ENCODE peak calls at places on chromosomes 3 and 15, in six cellular contexts. F, Z, R, S, Q and G are unnamed samples. For H3K27me3 and H3K4me1, the result is how much of the 10 kb centered on the place peaks cover.

GRCh38 chr15:27250223-27250622 is 279.2 kb downstream of the GABRG3 start:
- DNase-seq in F (no peak), R (no peak), Z (no peak), S (no peak), Q (no peak), G (no peak)

GRCh38 chr3:70352215-70352614 is 39.8 kb upstream of the MDFIC2 start:
- DNase-seq in R (no peak), S (no peak), Z (no peak), F (no peak), Q (no peak), G (no peak)

GRCh38 chr15:88834211-88834812 is 31.1 kb downstream of the ACAN start:
- DNase-seq in S (peak), Q (no peak), Z (peak), F (peak), R (peak), G (no peak)

GRCh38 chr3:167184511-167184910 is 195.6 kb downstream of the ZBBX start:
- DNase-seq in S (no peak), Z (no peak), F (no peak), Q (no peak), R (no peak), G (no peak)

GRCh38 chr15:75356006-75356405 is 9.2 kb downstream of the NEIL1 start:
- DNase-seq in Q (no peak), S (no peak), R (no peak), Z (no peak), F (no peak), G (no peak)

GRCh38 chr3:41464401-41464800 is 265.1 kb downstream of the CTNNB1 start:
- DNase-seq in Q (no peak), F (no peak), S (no peak), R (peak), Z (no peak), G (no peak)

GRCh38 chr15:72375501-72375845 is 341 bp downstream of the HEXA start:
- DNase-seq in Q (no peak), F (no peak), Z (no peak), S (no peak), R (no peak), G (no peak)

GRCh38 chr3:120622870-120623718 is 27.0 kb downstream of the NDUFB4 start:
- DNase-seq in S (no peak), Z (no peak), R (peak), F (no peak), Q (peak), G (peak)

GRCh38 chr15:27707216-27707710 is 391.9 kb downstream of the OCA2 start:
- DNase-seq in Q (no peak), S (no peak), Z (no peak), R (no peak), F (no peak), G (no peak)

GRCh38 chr3:39021465-39022274 is 30.1 kb downstream of the SCN11A start:
- DNase-seq in S (no peak), Z (no peak), Q (no peak), R (no peak), F (no peak), G (no peak)

GRCh38 chr3:46987485-46988401 is 8.3 kb downstream of the NBEAL2 start:
- DNase-seq in F (peak), Z (no peak), R (no peak), S (no peak), Q (no peak), G (no peak)

GRCh38 chr3:17638351-17638750 is 104.1 kb downstream of the TBC1D5 start:
- DNase-seq in F (no peak), Q (no peak), R (peak), S (no peak), Z (no peak), G (no peak)

GRCh38 chr3:148882288-148882687 is 17.2 kb downstream of the CPA3 start:
- DNase-seq in Z (no peak), F (no peak), S (peak), Q (no peak), R (peak), G (no peak)
- H3K27me3 ChIP-seq in Z (under half), F (under half), S (under half), Q (under half), R (under half), G (under half)

GRCh38 chr3:129893616-129894070 is at the start of gene TMCC1:
- DNase-seq in Q (peak), F (peak), Z (peak), R (peak), S (peak), G (peak)
- H3K4me1 ChIP-seq in Q (under half), F (under half), Z (under half), R (under half), S (under half), G (under half)

GRCh38 chr3:64214002-64214696 is 11.1 kb downstream of the PRICKLE2 start:
- DNase-seq in S (peak), Q (peak), R (peak), F (peak), Z (no peak), G (no peak)
- H3K4me3 ChIP-seq in S (peak), Q (peak), R (peak), F (no peak), Z (peak), G (no peak)

DNA sequence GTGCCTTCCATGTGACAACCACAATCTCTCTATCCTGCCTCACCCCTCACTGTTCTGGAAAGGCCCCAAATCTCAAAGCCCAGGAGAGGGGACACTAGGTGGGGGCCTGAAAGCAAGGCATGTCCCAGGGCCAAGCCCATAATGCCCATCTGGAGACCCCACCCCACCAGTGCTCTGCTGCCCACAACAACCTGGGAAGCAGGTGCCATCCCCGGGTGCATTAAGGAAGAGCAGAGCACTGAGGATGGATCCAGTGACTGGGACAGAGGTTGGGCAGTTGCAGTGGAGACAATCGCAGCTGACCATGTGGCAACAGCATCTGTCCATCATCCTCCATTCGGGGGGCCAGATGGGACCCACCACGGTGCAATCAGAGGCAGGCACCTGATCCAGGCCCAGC is 106.2 kb upstream of the PRR20G start:
- DNase-seq in F (no peak), S (no peak), Z (no peak), Q (no peak), R (no peak), G (no peak)
- H3K27me3 ChIP-seq in F (under half), S (under half), Z (under half), Q (under half), R (under half), G (under half)

DNA sequence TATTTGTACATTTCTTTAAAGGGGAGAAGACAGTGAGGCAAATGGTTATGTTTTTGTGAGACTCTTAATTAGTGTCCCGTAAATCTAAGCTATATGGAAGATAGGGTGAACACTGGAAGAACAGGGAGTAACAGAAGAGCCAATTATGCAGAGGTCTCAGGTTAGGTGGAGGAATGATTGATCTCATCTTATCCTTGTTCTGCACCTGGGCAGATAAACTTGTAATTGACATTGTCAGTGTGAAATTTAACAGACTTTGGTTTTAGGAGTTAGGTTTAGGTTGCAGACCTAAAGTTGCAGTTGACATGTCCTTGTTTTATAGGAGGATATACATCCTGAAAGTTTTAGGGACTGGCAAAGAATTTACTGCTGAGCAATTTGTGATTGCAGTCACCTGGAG is 3.1 kb upstream of the TWF2 start:
- DNase-seq in R (no peak), Q (no peak), S (no peak), Z (no peak), F (no peak), G (no peak)
- H3K4me1 ChIP-seq in R (half or more), Q (under half), S (under half), Z (under half), F (under half), G (under half)

DNA sequence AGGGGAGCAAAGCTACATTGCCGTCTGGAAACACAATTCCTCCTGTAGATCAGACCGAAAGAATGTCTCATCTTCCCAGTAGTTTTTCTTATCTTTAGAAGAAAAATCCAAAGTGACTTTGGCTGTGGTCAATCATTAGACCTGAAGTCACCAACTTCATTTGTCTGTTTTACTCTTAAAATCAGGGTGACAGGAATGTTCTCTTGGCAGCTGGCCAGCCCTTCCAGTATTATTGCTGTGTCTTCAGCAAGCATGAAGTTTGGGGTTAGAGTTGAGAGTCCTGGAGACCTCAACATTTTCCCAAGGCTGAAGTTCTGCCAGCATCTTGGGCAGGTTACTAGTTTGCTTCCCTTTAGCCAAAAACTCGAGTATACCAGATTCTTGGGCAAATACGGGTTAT is 32.5 kb downstream of the RSL24D1 start:
- DNase-seq in S (no peak), F (no peak), Z (no peak), R (no peak), Q (no peak), G (no peak)
- H3K4me3 ChIP-seq in S (no peak), F (no peak), Z (no peak), R (no peak), Q (no peak), G (no peak)

DNA sequence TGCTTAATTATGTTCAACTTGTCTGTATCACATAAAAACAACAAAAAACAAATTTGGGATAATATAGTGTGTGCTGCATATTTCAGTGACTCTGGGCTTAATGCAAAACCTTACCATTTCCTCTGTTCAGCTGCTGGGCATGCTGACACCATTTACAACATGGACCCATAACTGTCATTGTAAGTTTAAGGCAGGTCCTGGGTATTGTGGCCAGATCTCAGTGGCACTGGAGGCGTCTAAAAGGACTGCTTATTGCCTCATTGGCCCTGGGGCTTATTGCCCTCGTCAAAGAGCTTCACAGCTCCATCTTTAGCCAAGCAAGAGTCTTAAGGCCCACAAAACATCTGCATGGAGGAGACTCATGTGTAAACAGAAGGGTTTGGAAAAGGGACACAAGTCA is 390.2 kb downstream of the NR2F2 start:
- DNase-seq in F (no peak), Q (no peak), R (no peak), S (no peak), Z (no peak), G (no peak)
- H3K27me3 ChIP-seq in F (under half), Q (under half), R (under half), S (under half), Z (under half), G (under half)

GRCh38 chr15:91476861-91477260 is 376.6 kb upstream of the SLCO3A1 start:
- DNase-seq in Q (no peak), R (no peak), F (no peak), S (no peak), Z (no peak), G (no peak)
- H3K4me1 ChIP-seq in Q (under half), R (under half), F (under half), S (under half), Z (under half), G (under half)